ENCODE peak calls at places on chromosomes 12 and 14, in eight cellular contexts. D is pancreas, M is fibroblast of lung, A is ovary, R is adrenal gland, Q is prostate gland, I is body of pancreas, C is suprapubic skin. O is an unnamed sample.
A peak's percentile ranks its signal among the peaks of the same experiment; 100 is the strongest.

GRCh38 chr12:94815958-94816357 is 165.6 kb upstream of the TMCC3 start:
- DNase-seq in C (no peak), Q (no peak), R (no peak), D (no peak), A (no peak), I (no peak), M (no peak), O (no peak)

GRCh38 chr12:53232641-53233538 is 881 bp upstream of the RARG start:
- DNase-seq in D (no peak), A (peak; percentile 59), C (no peak), Q (peak; percentile 52), M (peak; percentile 21), R (peak; percentile 66), I (peak; percentile 39), O (no peak)

GRCh38 chr12:65296503-65297265 is 18.2 kb downstream of the MSRB3 start:
- DNase-seq in D (no peak), I (no peak), M (no peak), Q (no peak), C (no peak), A (no peak), R (no peak), O (no peak)

GRCh38 chr12:22855456-22855855 is 230.5 kb downstream of the ETNK1 start:
- DNase-seq in A (no peak), C (no peak), Q (no peak), M (no peak), R (no peak), D (no peak), I (no peak), O (no peak)

GRCh38 chr14:93059917-93060545 is 55.7 kb downstream of the ITPK1 start:
- DNase-seq in I (no peak), M (no peak), R (no peak), A (peak; percentile 61), C (no peak), D (no peak), Q (no peak), O (no peak)

GRCh38 chr12:34292736-34293625 is 270.7 kb downstream of the ALG10 start:
- DNase-seq in R (peak; percentile 4), A (peak; percentile 15), Q (no peak), I (peak; percentile 2), D (no peak), M (no peak), C (peak; percentile 64), O (peak; percentile 25)

GRCh38 chr12:126033746-126034145 is 968.5 kb downstream of the AACS start:
- DNase-seq in I (no peak), D (no peak), Q (no peak), M (peak; percentile 17), R (no peak), C (no peak), A (no peak), O (no peak)

GRCh38 chr14:29085546-29085945 is 319.0 kb downstream of the FOXG1 start:
- DNase-seq in I (no peak), C (no peak), M (no peak), R (no peak), A (no peak), Q (no peak), D (no peak), O (no peak)

GRCh38 chr12:27297576-27297975 is 35.1 kb upstream of the BMAL2 start:
- DNase-seq in M (no peak), I (no peak), Q (no peak), C (no peak), D (no peak), A (no peak), R (no peak), O (no peak)

GRCh38 chr14:61891251-61891650 is 129.0 kb downstream of the SNAPC1 start:
- DNase-seq in M (peak; percentile 47), C (no peak), R (no peak), D (no peak), I (no peak), A (no peak), Q (no peak), O (no peak)

GRCh38 chr12:64840129-64840528 is 15.7 kb downstream of the TBC1D30 start:
- DNase-seq in D (no peak), Q (no peak), A (no peak), I (no peak), M (no peak), R (no peak), C (no peak), O (no peak)

GRCh38 chr14:69281450-69282169 is 21.7 kb downstream of the GALNT16 start:
- DNase-seq in D (no peak), A (no peak), R (no peak), Q (no peak), C (peak; percentile 49), I (no peak), M (no peak), O (peak; percentile 26)

GRCh38 chr12:111396726-111397445 is 8.8 kb upstream of the SH2B3 start:
- DNase-seq in R (peak; percentile 82), A (peak; percentile 89), M (peak; percentile 65), I (peak; percentile 88), C (peak; percentile 91), D (peak; percentile 99), Q (peak; percentile 72), O (peak; percentile 82)

GRCh38 chr14:88825078-88825458 is 617 bp downstream of the TTC8 start:
- DNase-seq in R (no peak), D (no peak), Q (no peak), A (no peak), M (peak; percentile 45), C (no peak), I (no peak), O (no peak)

GRCh38 chr12:103884316-103884715 is 43.3 kb upstream of the NT5DC3 start:
- DNase-seq in R (peak; percentile 37), I (no peak), Q (no peak), M (peak; percentile 63), A (peak; percentile 39), C (no peak), D (no peak), O (no peak)

GRCh38 chr12:22743700-22744099 is 118.7 kb downstream of the ETNK1 start:
- DNase-seq in A (no peak), C (no peak), R (no peak), D (no peak), I (no peak), M (no peak), Q (no peak), O (no peak)

GRCh38 chr12:117272690-117273089 is 82.4 kb upstream of the FBXO21 start:
- DNase-seq in Q (no peak), C (no peak), M (no peak), D (no peak), R (no peak), I (no peak), A (no peak), O (no peak)
- TF ChIP-seq CTCF in Q (no peak), C (no peak), M (no peak), D (no peak), R (no peak), I (no peak), A (no peak), O (no peak)

GRCh38 chr12:71771069-71771468 is 16.4 kb downstream of the RAB21 start:
- DNase-seq in R (no peak), Q (peak; percentile 9), I (no peak), A (no peak), M (no peak), D (no peak), C (no peak), O (no peak)

GRCh38 chr12:71772728-71773127 is 18.1 kb downstream of the RAB21 start:
- DNase-seq in I (no peak), Q (no peak), M (no peak), D (no peak), A (no peak), R (no peak), C (no peak), O (no peak)

GRCh38 chr12:71767183-71767582 is 12.5 kb downstream of the RAB21 start:
- DNase-seq in C (no peak), R (no peak), D (no peak), M (no peak), I (no peak), A (no peak), Q (no peak), O (no peak)

GRCh38 chr12:71766202-71766601 is 11.5 kb downstream of the RAB21 start:
- DNase-seq in C (no peak), A (no peak), I (no peak), D (no peak), R (no peak), Q (no peak), M (no peak), O (no peak)

GRCh38 chr12:71768900-71769299 is 14.2 kb downstream of the RAB21 start:
- DNase-seq in D (no peak), Q (no peak), A (no peak), I (no peak), C (no peak), R (no peak), M (no peak), O (no peak)
- H3K4me1 ChIP-seq in D (peaks cover 11% of the 10 kb centered on the region), Q (no peaks in the 10 kb centered on the region), A (peaks cover 3% of the 10 kb centered on the region), I (peaks cover 25% of the 10 kb centered on the region), C (peaks cover 28% of the 10 kb centered on the region), R (peaks cover 4% of the 10 kb centered on the region), M (no peaks in the 10 kb centered on the region), O (no peaks in the 10 kb centered on the region)

GRCh38 chr12:129067482-129067881 is 214.2 kb downstream of the GLT1D1 start:
- DNase-seq in Q (no peak), C (no peak), R (no peak), I (peak; percentile 14), D (no peak), A (no peak), M (peak; percentile 21), O (no peak)
- TF ChIP-seq CTCF in Q (no peak), C (no peak), R (no peak), I (peak; percentile 12), D (no peak), A (no peak), M (no peak), O (no peak)

DNA sequence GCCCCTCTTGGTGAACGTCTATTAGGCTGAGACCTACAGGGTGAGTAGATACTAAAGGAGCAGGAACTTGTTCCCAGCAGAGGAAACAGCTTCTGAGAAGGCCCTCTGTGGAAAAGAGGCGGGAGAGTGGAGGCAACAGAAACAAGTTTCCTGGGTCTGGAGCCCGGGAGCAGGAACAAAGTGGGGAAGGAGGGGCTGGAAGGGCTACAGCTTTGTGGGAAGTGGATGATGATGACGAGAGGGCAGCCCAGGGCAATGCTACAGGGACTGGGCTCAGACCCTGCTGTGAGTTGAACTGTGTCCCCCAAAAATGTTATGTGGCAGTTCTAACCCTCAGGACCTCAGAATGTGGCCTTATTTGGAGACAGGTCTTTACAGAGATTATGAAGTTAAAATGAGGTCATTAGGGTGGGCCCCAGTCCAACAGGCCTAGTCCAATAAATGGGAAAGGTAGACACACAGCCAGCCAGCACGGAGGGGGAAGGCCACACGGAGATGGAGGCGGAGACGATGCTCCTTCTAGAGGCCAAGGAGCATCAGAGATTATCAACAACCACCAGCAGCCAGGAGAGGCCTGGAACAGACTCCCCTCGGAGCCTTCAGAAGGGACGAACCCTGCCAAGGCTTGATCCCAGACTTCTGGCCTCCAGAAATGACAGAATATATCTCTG is 14.3 kb downstream of the CAMKK2 start:
- DNase-seq in I (peak; percentile 11), A (no peak), D (no peak), M (no peak), Q (no peak), R (no peak), C (no peak), O (no peak)
- H3K4me1 ChIP-seq in I (peaks cover 43% of the 10 kb centered on the region), A (peaks cover 38% of the 10 kb centered on the region), D (peaks cover 8% of the 10 kb centered on the region), M (peaks cover 15% of the 10 kb centered on the region), Q (no peaks in the 10 kb centered on the region), R (peaks cover 24% of the 10 kb centered on the region), C (peaks cover 26% of the 10 kb centered on the region), O (peaks cover 2% of the 10 kb centered on the region)